ENCODE peak calls at places on chromosomes 1 and 21, in five cellular contexts. M is naive thymus-derived CD4-positive, alpha-beta T cell; I is left ventricle myocardium inferior; B is IMR-90; K is dorsolateral prefrontal cortex. D is an unnamed sample.

GRCh38 chr1:5765997-5766913 is 226.0 kb downstream of the NPHP4 start:
- DNase-seq in M (no peak), I (no peak), B (no peak), K (no peak), D (no peak)

GRCh38 chr1:2983319-2983705 is 38.0 kb upstream of the ACTRT2 start:
- DNase-seq in M (no peak), I (no peak), B (no peak), K (no peak), D (no peak)

GRCh38 chr1:4700801-4701200 is 46.4 kb downstream of the AJAP1 start:
- DNase-seq in M (no peak), I (no peak), B (no peak), K (peak; percentile 89), D (no peak)

GRCh38 chr1:192629602-192630001 is 6.3 kb upstream of the RGS13 start:
- DNase-seq in M (no peak), I (no peak), B (no peak), K (no peak), D (no peak)

GRCh38 chr1:171983584-171983983 is 142.3 kb downstream of the DNM3 start:
- DNase-seq in M (no peak), I (no peak), B (peak; percentile 32), K (no peak), D (no peak)

GRCh38 chr21:38807481-38807880 is 1.8 kb downstream of the ETS2 start:
- DNase-seq in M (no peak), I (no peak), B (no peak), K (no peak), D (no peak)

GRCh38 chr1:174743654-174744561 is 255.8 kb upstream of the CACYBP start:
- DNase-seq in M (no peak), I (no peak), B (peak; percentile 63), K (no peak), D (peak; percentile 33)

GRCh38 chr1:9865745-9866144 is 42.0 kb upstream of the CLSTN1 start:
- DNase-seq in M (no peak), I (no peak), B (no peak), K (no peak), D (no peak)

GRCh38 chr1:40890771-40891170 is 28.6 kb upstream of the CITED4 start:
- DNase-seq in M (no peak), I (no peak), B (no peak), K (no peak), D (no peak)

GRCh38 chr21:15908187-15908586 is 178.4 kb downstream of the USP25 start:
- DNase-seq in M (no peak), I (no peak), B (peak; percentile 41), K (no peak), D (no peak)

GRCh38 chr1:198903203-198903602 is 264.4 kb downstream of the PTPRC start:
- DNase-seq in M (no peak), I (no peak), B (no peak), K (peak; percentile 65), D (no peak)

GRCh38 chr1:231553320-231553719 is 24.9 kb downstream of the TSNAX start:
- DNase-seq in M (no peak), I (no peak), B (no peak), K (no peak), D (no peak)

GRCh38 chr1:167248707-167249642 is 28.3 kb downstream of the POU2F1 start:
- DNase-seq in M (no peak), I (no peak), B (no peak), K (no peak), D (no peak)

GRCh38 chr1:160672789-160673695 is 26.2 kb upstream of the SLAMF1 start:
- DNase-seq in M (peak; percentile 35), I (no peak), B (no peak), K (no peak), D (no peak)

GRCh38 chr21:36150192-36150711 is 6.4 kb upstream of the DOP1B start:
- DNase-seq in M (no peak), I (peak; percentile 38), B (peak; percentile 54), K (no peak), D (no peak)

GRCh38 chr1:6101826-6102225 is 56.1 kb downstream of the KCNAB2 start:
- DNase-seq in M (no peak), I (no peak), B (no peak), K (no peak), D (no peak)

GRCh38 chr1:36154765-36155559 is 998 bp upstream of the MAP7D1 start:
- DNase-seq in M (no peak), I (peak; percentile 67), B (no peak), K (peak; percentile 51), D (no peak)

GRCh38 chr1:176241385-176242015 is 34.4 kb upstream of the COP1 start:
- DNase-seq in M (no peak), I (no peak), B (peak; percentile 95), K (no peak), D (peak; percentile 74)

GRCh38 chr1:154669464-154670282 is 61.7 kb upstream of the ADAR start:
- DNase-seq in M (peak; percentile 71), I (peak; percentile 74), B (peak; percentile 69), K (peak; percentile 79), D (peak; percentile 30)

GRCh38 chr1:66563094-66563800 is 29.3 kb downstream of the SGIP1 start:
- DNase-seq in M (no peak), I (no peak), B (peak; percentile 95), K (no peak), D (peak; percentile 91)

GRCh38 chr1:43706598-43707190 is 642 bp upstream of the ST3GAL3 start:
- DNase-seq in M (no peak), I (no peak), B (no peak), K (no peak), D (no peak)

GRCh38 chr1:162218975-162219374 is 149.5 kb downstream of the NOS1AP start:
- DNase-seq in M (no peak), I (no peak), B (no peak), K (no peak), D (no peak)

GRCh38 chr21:36120304-36120902 is 14.5 kb upstream of the CBR3 start:
- DNase-seq in M (no peak), I (peak; percentile 32), B (peak; percentile 8), K (no peak), D (no peak)

GRCh38 chr1:162389021-162389818 is 7.7 kb downstream of the C1orf226 start:
- DNase-seq in M (no peak), I (no peak), B (peak; percentile 30), K (no peak), D (peak; percentile 16)

GRCh38 chr21:31337991-31338891 is 5.8 kb downstream of the TIAM1 start:
- DNase-seq in M (no peak), I (no peak), B (no peak), K (no peak), D (no peak)

GRCh38 chr1:11788549-11789053 is 17.2 kb downstream of the MTHFR start:
- DNase-seq in M (no peak), I (no peak), B (no peak), K (no peak), D (no peak)
- H3K27ac ChIP-seq in M (no peak overlapping the region), I (peak overlapping the region; percentile 98), B (no peak overlapping the region), K (peak overlapping the region; percentile 94), D (no peak overlapping the region)

DNA sequence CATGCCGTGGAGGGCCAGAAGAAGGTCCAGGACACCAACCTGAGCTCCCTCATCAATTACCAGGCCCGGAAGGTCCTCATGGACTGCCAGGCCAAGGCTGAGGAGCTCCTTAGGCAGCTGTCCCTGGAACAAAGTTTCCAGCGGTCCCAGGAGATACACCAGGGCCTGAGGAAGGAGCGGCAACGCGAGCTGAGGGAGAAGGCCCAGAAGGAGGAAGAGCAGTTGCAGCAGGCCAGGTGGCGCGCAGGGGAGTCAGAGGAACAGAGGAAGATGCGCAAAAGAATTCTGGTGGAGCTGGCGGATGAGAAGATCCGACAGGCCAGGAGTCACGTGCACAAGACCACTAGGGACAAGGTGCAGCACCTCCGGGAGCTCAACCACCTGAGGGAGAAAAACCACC is 1.5 kb downstream of the CCDC185 start:
- DNase-seq in M (no peak), I (no peak), B (no peak), K (no peak), D (no peak)
- H3K27me3 ChIP-seq in M (no peaks in the 10 kb centered on the region), I (peaks cover 55% of the 10 kb centered on the region), B (peaks cover 42% of the 10 kb centered on the region), K (no peaks in the 10 kb centered on the region), D (peaks cover 38% of the 10 kb centered on the region)

DNA sequence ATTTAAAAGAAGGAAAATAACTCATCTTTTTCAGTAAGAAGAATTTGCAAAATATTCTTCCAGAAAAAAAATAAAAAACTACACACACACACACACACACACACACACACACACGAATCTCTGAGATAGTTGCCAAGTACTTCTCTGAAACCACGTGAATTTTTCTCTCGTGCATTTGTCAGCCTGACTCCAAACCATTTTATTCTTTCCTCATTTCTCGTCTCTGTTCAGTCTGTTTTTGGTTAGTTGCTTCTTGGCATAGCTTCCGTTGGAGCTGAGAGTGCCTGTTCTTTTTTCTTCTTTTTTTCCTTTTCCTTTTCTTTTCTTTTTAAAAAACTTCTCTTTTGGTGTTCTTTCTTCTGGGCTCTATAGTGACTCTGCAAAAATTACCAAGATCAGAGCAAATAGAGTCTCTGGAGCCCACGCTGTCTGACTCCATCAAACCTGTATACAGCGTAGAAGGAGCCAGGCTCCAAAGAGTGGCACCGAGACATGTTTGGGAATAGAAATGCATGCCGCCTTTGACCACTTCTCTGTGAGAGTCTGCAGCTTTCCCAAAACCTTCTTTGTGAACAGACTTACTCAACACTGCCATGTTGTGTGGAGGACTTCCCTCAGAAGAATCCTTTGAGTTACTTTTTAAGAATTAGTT is 55.1 kb downstream of the GORAB start:
- DNase-seq in M (no peak), I (no peak), B (peak; percentile 40), K (no peak), D (peak; percentile 16)
- H3K4me3 ChIP-seq in M (no peak overlapping the region), I (peak overlapping the region; percentile 21), B (no peak overlapping the region), K (peak overlapping the region; percentile 54), D (no peak overlapping the region)

DNA sequence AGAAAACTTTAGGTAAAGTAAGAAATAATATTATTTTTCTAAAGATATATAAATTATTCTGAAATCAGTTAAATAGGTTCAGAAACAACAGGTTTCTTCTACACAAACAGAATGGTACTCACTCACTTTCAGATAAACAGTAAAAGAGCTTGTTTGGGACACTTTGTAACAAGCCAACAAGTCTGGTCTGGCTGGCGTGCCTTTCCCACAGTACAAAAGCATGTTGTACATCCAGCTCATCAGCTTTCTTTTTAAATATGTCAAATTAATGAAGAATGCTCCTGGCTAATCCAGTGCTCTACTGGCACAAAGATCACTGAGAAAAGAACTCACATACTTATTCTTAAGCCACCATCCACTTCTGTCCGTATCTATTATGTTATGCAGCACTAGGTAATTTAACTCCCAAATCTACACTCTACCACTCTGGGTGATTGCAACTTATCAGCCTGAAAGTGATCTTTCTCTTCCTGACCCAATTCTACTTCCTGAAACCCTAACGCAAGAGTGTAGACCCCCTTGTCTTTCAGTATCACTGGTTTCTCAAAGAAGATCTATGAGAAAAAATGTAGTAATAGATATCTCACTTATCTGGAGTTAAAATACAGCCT is 32.6 kb downstream of the TRIT1 start:
- DNase-seq in M (no peak), I (no peak), B (no peak), K (no peak), D (no peak)
- H3K27ac ChIP-seq in M (no peak overlapping the region), I (no peak overlapping the region), B (no peak overlapping the region), K (no peak overlapping the region), D (no peak overlapping the region)

DNA sequence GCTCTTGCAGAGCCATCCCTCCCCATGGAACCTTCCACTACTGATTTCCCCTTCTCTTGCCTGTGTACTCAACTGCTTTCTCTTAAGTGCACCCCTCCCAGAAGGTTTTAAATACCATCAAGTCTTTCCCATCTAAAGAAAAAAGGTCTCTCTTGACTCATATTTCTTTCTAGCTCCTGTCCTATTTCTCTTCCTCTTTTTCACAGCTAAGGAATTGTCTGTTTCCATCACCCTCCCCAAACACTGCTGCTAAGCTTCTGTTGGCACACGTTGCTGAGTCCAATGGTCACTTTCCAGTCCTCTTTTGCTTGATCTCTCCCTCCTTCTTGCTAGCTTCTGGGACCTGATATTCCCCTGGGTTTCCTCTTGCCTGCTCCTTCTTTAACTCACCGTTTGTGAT is 13.3 kb upstream of the GNL2 start:
- DNase-seq in M (no peak), I (no peak), B (no peak), K (no peak), D (no peak)
- H3K27me3 ChIP-seq in M (no peaks in the 10 kb centered on the region), I (peaks cover 73% of the 10 kb centered on the region), B (peaks cover 38% of the 10 kb centered on the region), K (no peaks in the 10 kb centered on the region), D (peaks cover 36% of the 10 kb centered on the region)

D was measured in AG04450.